ENCODE peak calls at places on chromosomes 3 and 15, in four cellular contexts. N is AG09309, S is T1000, C is GM20000. K is an unnamed sample.

GRCh38 chr3:27360113-27361078 is 8.8 kb downstream of the NEK10 start:
- DNase-seq in N (no peak), S (no peak), C (no peak), K (peak)

GRCh38 chr3:60017631-60018030 is 967.8 kb upstream of the CFAP20DC start:
- DNase-seq in S (no peak), N (no peak), C (peak), K (no peak)

GRCh38 chr3:71305246-71306206 is 278.0 kb downstream of the FOXP1 start:
- DNase-seq in C (no peak), S (no peak), N (no peak), K (peak)

GRCh38 chr3:72446406-72447058 is 401.7 kb downstream of the SHQ1 start:
- DNase-seq in N (no peak), S (no peak), C (no peak), K (no peak)

GRCh38 chr3:114551770-114552526 is 258.1 kb downstream of the TIGIT start:
- DNase-seq in C (no peak), N (no peak), S (peak), K (peak)

GRCh38 chr3:147903037-147903436 is 493.9 kb downstream of the ZIC1 start:
- DNase-seq in S (no peak), N (no peak), C (no peak), K (no peak)

GRCh38 chr15:64845183-64845611 is 3.5 kb downstream of the PLEKHO2 start:
- DNase-seq in C (no peak), S (no peak), N (no peak), K (no peak)

GRCh38 chr15:67311751-67312150 is 57.2 kb downstream of the IQCH start:
- DNase-seq in N (no peak), C (no peak), S (no peak), K (no peak)

GRCh38 chr3:16174389-16174788 is at the start of gene GALNT15:
- DNase-seq in S (peak), C (no peak), N (peak), K (peak)

GRCh38 chr15:70704166-70704565 is 59.2 kb downstream of the UACA start:
- DNase-seq in C (no peak), S (no peak), N (no peak), K (no peak)

GRCh38 chr3:55402886-55403605 is 84.1 kb downstream of the WNT5A start:
- DNase-seq in C (no peak), N (no peak), S (no peak), K (no peak)

GRCh38 chr3:99232696-99233095 is 331.2 kb upstream of the DCBLD2 start:
- DNase-seq in S (no peak), C (no peak), N (no peak), K (no peak)

GRCh38 chr15:75820206-75820605 is 23.0 kb upstream of the UBE2Q2 start:
- DNase-seq in N (no peak), S (no peak), C (no peak), K (no peak)

GRCh38 chr3:159904455-159904854 is 84.2 kb upstream of the IL12A start:
- DNase-seq in N (no peak), S (no peak), C (no peak), K (no peak)

GRCh38 chr3:126476166-126476975 is 680 bp upstream of the ZXDC start:
- DNase-seq in C (no peak), N (no peak), S (no peak), K (peak)

GRCh38 chr3:12157026-12157425 is 1.7 kb downstream of the TIMP4 start:
- DNase-seq in N (no peak), C (no peak), S (no peak), K (no peak)

GRCh38 chr3:195209836-195210551 is 61.0 kb downstream of the XXYLT1 start:
- DNase-seq in S (no peak), N (no peak), C (no peak), K (no peak)

GRCh38 chr3:152192050-152192449 is 76.7 kb upstream of the MBNL1 start:
- DNase-seq in S (no peak), N (no peak), C (no peak), K (no peak)

GRCh38 chr15:39855400-39855799 is 64.7 kb downstream of the GPR176 start:
- DNase-seq in N (no peak), S (no peak), C (no peak), K (no peak)